ENCODE peak calls at places on chromosomes 4 and X, in ten cellular contexts. G, O, X, A, P, N, B, T, V and W are unnamed samples.

GRCh38 chr4:112516076-112516385 is at the start of gene NEUROG2:
- DNase-seq in G (no peak), O (no peak), X (no peak), A (no peak), P (no peak), N (no peak), B (no peak), T (no peak), V (no peak), W (no peak)

GRCh38 chr4:39528056-39528465 is 822 bp upstream of the UGDH start:
- DNase-seq in G (peak; percentile 77), O (peak; percentile 90), X (peak; percentile 91), A (peak; percentile 36), P (no peak), N (no peak), B (no peak), T (no peak), V (no peak), W (peak; percentile 89)

GRCh38 chr4:168694669-168695068 is 197.8 kb downstream of the PALLD start:
- DNase-seq in G (no peak), O (peak; percentile 96), X (peak; percentile 47), A (peak; percentile 76), P (no peak), N (no peak), B (no peak), T (no peak), V (no peak), W (no peak)

GRCh38 chr4:170022211-170022610 is 4.0 kb downstream of the MFAP3L start:
- DNase-seq in G (no peak), O (no peak), X (no peak), A (no peak), P (no peak), N (no peak), B (no peak), T (no peak), V (no peak), W (no peak)

GRCh38 chr4:129428454-129428853 is 332.5 kb downstream of the C4orf33 start:
- DNase-seq in G (no peak), O (no peak), X (no peak), A (no peak), P (no peak), N (no peak), B (no peak), T (no peak), V (no peak), W (no peak)

GRCh38 chrX:134023851-134024281 is 38.5 kb upstream of the GPC3 start:
- DNase-seq in G (no peak), O (no peak), X (no peak), A (no peak), P (no peak), N (no peak), B (no peak), T (no peak), V (no peak), W (no peak)

GRCh38 chrX:44795945-44796450 is 47.8 kb upstream of the DUSP21 start:
- DNase-seq in G (no peak), O (no peak), X (no peak), A (no peak), P (no peak), N (no peak), B (no peak), T (no peak), V (no peak), W (no peak)

GRCh38 chrX:35728481-35728880 is 69.7 kb upstream of the MAGEB16 start:
- DNase-seq in G (no peak), O (no peak), X (no peak), A (no peak), P (no peak), N (no peak), B (no peak), T (no peak), V (peak; percentile 42), W (no peak)

GRCh38 chr4:5635826-5636196 is 72.5 kb downstream of the EVC2 start:
- DNase-seq in G (peak; percentile 79), O (peak; percentile 87), X (peak; percentile 82), A (peak; percentile 60), P (no peak), N (no peak), B (no peak), T (no peak), V (no peak), W (no peak)